ENCODE peak calls at places on chromosomes 11 and 22, in nine cellular contexts. W is amniotic stem cell, M is kidney, D is Caco-2, A is iris pigment epithelial cell, L is germinal center, K is Peyer's patch, B is GM19239, O is HepG2. V is an unnamed sample.

GRCh38 chr11:21927628-21928027 is 265.3 kb upstream of the ANO5 start:
- DNase-seq in O (no peak), L (no peak), W (no peak), D (no peak), B (no peak), M (no peak), K (no peak), A (no peak), V (no peak)

GRCh38 chr11:72225411-72225951 is 914 bp downstream of the INPPL1 start:
- DNase-seq in A (peak; percentile 15), W (no peak), D (peak; percentile 50), K (no peak), L (no peak), O (no peak), M (no peak), B (no peak), V (no peak)

GRCh38 chr11:4496555-4497248 is 14.3 kb downstream of the OR52K1 start:
- DNase-seq in B (no peak), D (no peak), K (no peak), A (no peak), L (no peak), M (no peak), O (no peak), W (no peak), V (no peak)

GRCh38 chr22:37747090-37747714 is 50.4 kb downstream of the TRIOBP start:
- DNase-seq in L (no peak), M (no peak), K (no peak), A (peak; percentile 28), B (no peak), O (no peak), W (peak; percentile 21), D (no peak), V (no peak)

GRCh38 chr11:45178890-45179663 is 32.6 kb downstream of the PRDM11 start:
- DNase-seq in K (no peak), O (no peak), M (no peak), W (no peak), A (peak; percentile 71), D (no peak), L (no peak), B (no peak), V (no peak)

GRCh38 chr11:44096360-44097188 is 1.1 kb downstream of the EXT2 start:
- DNase-seq in O (no peak), K (no peak), A (no peak), D (no peak), M (no peak), W (no peak), B (no peak), L (no peak), V (no peak)

GRCh38 chr11:106971864-106972263 is 46.4 kb downstream of the GUCY1A2 start:
- DNase-seq in A (no peak), D (no peak), K (no peak), M (no peak), O (no peak), L (no peak), W (no peak), B (no peak), V (no peak)

GRCh38 chr11:133835258-133836075 is 9.8 kb downstream of the SPATA19 start:
- DNase-seq in B (peak; percentile 66), K (no peak), D (peak; percentile 76), L (no peak), O (peak; percentile 61), W (no peak), M (no peak), A (peak; percentile 61), V (no peak)

GRCh38 chr11:58958500-58958899 is 19.2 kb downstream of the GLYATL1 start:
- DNase-seq in D (no peak), A (peak; percentile 5), B (peak; percentile 21), W (no peak), M (no peak), O (peak; percentile 23), L (peak; percentile 69), K (no peak), V (peak; percentile 37)

GRCh38 chr11:61961570-61962212 is 5.7 kb downstream of the FTH1 start:
- DNase-seq in A (peak; percentile 28), B (no peak), M (peak; percentile 88), K (peak; percentile 81), O (peak; percentile 84), W (peak; percentile 21), D (peak; percentile 44), L (no peak), V (no peak)

GRCh38 chr22:17924735-17925727 is 99.3 kb downstream of the MICAL3 start:
- DNase-seq in O (no peak), K (no peak), M (no peak), L (no peak), B (no peak), D (no peak), W (no peak), A (peak; percentile 27), V (no peak)

GRCh38 chr22:22201185-22201924 is 43.2 kb upstream of the VPREB1 start:
- DNase-seq in D (no peak), K (no peak), A (peak; percentile 48), O (peak; percentile 25), L (peak; percentile 75), W (no peak), B (peak; percentile 50), M (no peak), V (no peak)

GRCh38 chr22:46070215-46070721 is 80.1 kb upstream of the PPARA start:
- DNase-seq in W (no peak), K (peak; percentile 89), A (peak; percentile 47), B (no peak), D (peak; percentile 25), L (no peak), O (peak; percentile 10), M (peak; percentile 96), V (peak; percentile 46)

GRCh38 chr11:92026664-92027063 is 198.0 kb upstream of the FAT3 start:
- DNase-seq in K (no peak), L (no peak), W (no peak), O (no peak), A (no peak), B (no peak), D (no peak), M (no peak), V (no peak)

V was measured in activated CD4-positive, CD25-positive, alpha-beta regulatory T cell treated with anti-CD3 and anti-CD28 coated beads, Interleukin-2, amount 50 U/mL, for 72 hours.